ENCODE peak calls at places on chromosomes 4 and X, in ten cellular contexts. U, K, S, O, G, B, I, P, F and H are unnamed samples.

GRCh38 chrX:41922694-41923171 is 621 bp downstream of the CASK start:
- DNase-seq in U (peak; percentile 21), K (peak; percentile 11), S (peak; percentile 15), O (peak; percentile 71), G (peak; percentile 3), B (no peak), I (peak; percentile 33), P (peak; percentile 33), F (peak; percentile 40), H (peak; percentile 28)

GRCh38 chrX:99184153-99184552 is 1225.9 kb downstream of the PCDH19 start:
- DNase-seq in U (no peak), K (no peak), S (no peak), O (no peak), G (no peak), B (no peak), I (no peak), P (no peak), F (no peak), H (no peak)

GRCh38 chr4:119939066-119939995 is 127.3 kb downstream of the MAD2L1 start:
- DNase-seq in U (no peak), K (no peak), S (no peak), O (no peak), G (no peak), B (peak; percentile 25), I (no peak), P (no peak), F (no peak), H (no peak)

GRCh38 chrX:115504167-115504566 is 56.8 kb upstream of the PLS3 start:
- DNase-seq in U (no peak), K (no peak), S (no peak), O (no peak), G (no peak), B (no peak), I (no peak), P (no peak), F (no peak), H (no peak)

GRCh38 chr4:143336828-143337599 is at the start of gene GAB1:
- DNase-seq in U (peak; percentile 61), K (peak; percentile 91), S (peak; percentile 63), O (peak; percentile 78), G (peak; percentile 84), B (peak; percentile 75), I (peak; percentile 48), P (no peak), F (peak; percentile 67), H (peak; percentile 82)

GRCh38 chr4:101256222-101256621 is 91.1 kb downstream of the PPP3CA start:
- DNase-seq in U (no peak), K (no peak), S (no peak), O (no peak), G (no peak), B (no peak), I (no peak), P (no peak), F (no peak), H (no peak)

GRCh38 chr4:148022975-148023374 is 291.1 kb downstream of the ARHGAP10 start:
- DNase-seq in U (no peak), K (no peak), S (no peak), O (no peak), G (peak; percentile 5), B (no peak), I (no peak), P (no peak), F (no peak), H (no peak)

GRCh38 chr4:54908744-54909143 is 216.7 kb downstream of the KDR start:
- DNase-seq in U (no peak), K (no peak), S (no peak), O (no peak), G (no peak), B (peak; percentile 43), I (no peak), P (no peak), F (no peak), H (no peak)

GRCh38 chrX:154695913-154696312 is 42.5 kb upstream of the CTAG2 start:
- DNase-seq in U (no peak), K (no peak), S (no peak), O (no peak), G (peak; percentile 68), B (no peak), I (no peak), P (no peak), F (no peak), H (no peak)

GRCh38 chr4:62256469-62256868 is 1056.3 kb downstream of the ADGRL3 start:
- DNase-seq in U (no peak), K (no peak), S (no peak), O (no peak), G (no peak), B (no peak), I (no peak), P (no peak), F (no peak), H (no peak)

GRCh38 chr4:169774466-169775445 is 17.0 kb upstream of the HPF1 start:
- DNase-seq in U (peak; percentile 23), K (peak; percentile 66), S (no peak), O (no peak), G (peak; percentile 3), B (peak; percentile 2), I (peak; percentile 53), P (peak; percentile 41), F (no peak), H (peak; percentile 41)

GRCh38 chrX:71908387-71908786 is 2.3 kb upstream of the NHSL2 start:
- DNase-seq in U (no peak), K (no peak), S (no peak), O (no peak), G (no peak), B (no peak), I (no peak), P (no peak), F (no peak), H (no peak)

GRCh38 chrX:71911023-71911730 is 532 bp downstream of the NHSL2 start:
- DNase-seq in U (peak; percentile 37), K (peak; percentile 66), S (peak; percentile 23), O (no peak), G (no peak), B (no peak), I (peak; percentile 63), P (peak; percentile 37), F (peak; percentile 54), H (peak; percentile 24)

GRCh38 chrX:71911731-71912050 is 1.0 kb downstream of the NHSL2 start:
- DNase-seq in U (no peak), K (peak; percentile 38), S (no peak), O (no peak), G (no peak), B (no peak), I (no peak), P (no peak), F (peak; percentile 1), H (no peak)

GRCh38 chrX:71910526-71911022 is at the start of gene NHSL2:
- DNase-seq in U (peak; percentile 26), K (peak; percentile 55), S (no peak), O (no peak), G (no peak), B (no peak), I (peak; percentile 36), P (no peak), F (peak; percentile 25), H (peak; percentile 41)

GRCh38 chrX:71909956-71910355 is 689 bp upstream of the NHSL2 start:
- DNase-seq in U (no peak), K (peak; percentile 66), S (no peak), O (no peak), G (no peak), B (no peak), I (peak; percentile 44), P (no peak), F (no peak), H (no peak)
- TF ChIP-seq CTCF in U (no peak), K (peak; percentile 58), S (peak; percentile 32), O (peak; percentile 37), G (peak; percentile 9), B (peak; percentile 44), I (no peak), P (no peak), F (no peak), H (no peak)

GRCh38 chrX:106415276-106415895 is 196.4 kb upstream of the RADX start:
- DNase-seq in U (peak; percentile 4), K (peak; percentile 48), S (no peak), O (no peak), G (peak; percentile 36), B (peak; percentile 26), I (peak; percentile 3), P (no peak), F (peak; percentile 22), H (peak; percentile 22)
- TF ChIP-seq CTCF in U (peak; percentile 46), K (peak; percentile 61), S (peak; percentile 66), O (peak; percentile 76), G (peak; percentile 54), B (peak; percentile 74), I (peak; percentile 50), P (peak; percentile 52), F (peak; percentile 61), H (peak; percentile 49)

DNA sequence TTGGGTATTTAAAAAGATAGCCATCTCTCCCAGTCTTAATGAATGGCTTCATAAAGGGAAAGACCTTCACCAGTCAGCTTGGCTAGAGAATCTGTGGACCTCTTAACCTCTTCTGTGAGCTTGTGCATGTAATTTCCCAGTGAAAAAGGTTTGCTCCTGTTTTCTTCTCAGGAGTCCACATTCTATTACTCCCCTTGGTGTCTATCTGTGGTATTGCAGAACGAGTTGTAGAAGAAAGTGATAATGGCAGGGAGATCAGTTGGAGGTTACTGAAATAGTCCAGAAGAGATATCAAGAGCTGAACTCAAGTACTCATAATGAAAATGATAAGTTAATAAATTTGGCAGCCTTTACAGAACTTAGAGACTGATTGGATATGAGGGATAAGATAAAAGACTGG is 16.5 kb upstream of the VAMP7 start:
- DNase-seq in U (no peak), K (peak; percentile 35), S (no peak), O (no peak), G (peak; percentile 16), B (no peak), I (no peak), P (no peak), F (no peak), H (no peak)
- TF ChIP-seq CTCF in U (no peak), K (peak; percentile 32), S (no peak), O (peak; percentile 48), G (peak; percentile 13), B (no peak), I (no peak), P (no peak), F (no peak), H (no peak)

DNA sequence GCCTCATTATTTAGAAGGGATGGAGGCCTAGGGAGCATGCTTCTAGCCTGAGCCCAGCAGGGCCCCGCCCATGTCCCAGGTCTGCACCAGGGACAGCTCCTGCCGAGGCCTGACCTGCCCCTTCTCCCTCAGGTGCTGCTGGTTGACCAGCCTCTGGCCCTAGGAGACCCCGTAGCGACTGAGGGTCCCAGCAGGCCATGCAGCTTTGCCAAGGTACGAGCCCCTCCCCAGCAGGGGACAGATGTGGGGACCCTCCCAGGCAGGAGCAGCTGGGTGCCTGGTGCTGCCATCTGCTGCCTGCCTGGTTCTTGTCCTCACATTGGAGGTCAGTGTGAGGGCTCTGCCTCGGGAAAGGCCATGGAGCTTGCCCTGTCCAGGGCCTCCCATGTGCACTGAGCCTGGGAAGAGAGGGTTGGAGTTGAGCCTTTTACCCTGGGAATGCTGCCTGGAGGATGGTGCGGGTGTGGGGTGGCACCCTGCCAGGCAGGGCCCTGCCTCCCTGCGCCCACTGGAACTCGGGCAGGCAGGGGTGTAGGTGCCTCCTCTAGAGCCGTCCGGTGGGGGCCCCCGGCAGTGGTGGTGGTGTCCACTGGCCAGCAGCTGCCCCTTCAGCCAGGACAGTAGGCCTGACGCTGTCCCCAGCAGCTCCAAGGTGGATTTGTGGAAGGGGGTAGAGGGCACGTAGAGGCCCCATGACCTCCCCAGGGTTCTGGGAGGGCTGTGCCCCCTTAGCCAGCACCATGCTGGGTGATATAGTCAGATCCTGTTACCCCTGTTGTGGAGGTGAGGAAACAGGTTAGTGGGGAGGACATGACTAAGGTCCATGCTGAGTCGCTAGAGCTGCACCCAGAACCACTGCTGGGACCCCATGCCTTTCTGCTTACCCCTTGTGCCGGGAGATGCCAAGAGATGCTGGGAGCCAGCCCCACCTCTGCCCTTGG is 2.2 kb upstream of the MSANTD1 start:
- DNase-seq in U (no peak), K (no peak), S (no peak), O (no peak), G (no peak), B (no peak), I (no peak), P (no peak), F (no peak), H (no peak)
- TF ChIP-seq CTCF in U (no peak), K (peak; percentile 41), S (no peak), O (no peak), G (no peak), B (no peak), I (no peak), P (no peak), F (no peak), H (no peak)